ENCODE peak calls at places on chromosome 12, in eight cellular contexts. U, G, W, K, R, B, J and V are unnamed samples.

GRCh38 chr12:118183711-118184110 is 47.8 kb downstream of the PEBP1 start:
- DNase-seq in U (no peak), G (no peak), W (peak), K (peak), R (no peak), B (no peak), J (no peak), V (peak)

GRCh38 chr12:71441836-71442566 is 2.4 kb downstream of the LGR5 start:
- DNase-seq in U (no peak), G (no peak), W (no peak), K (no peak), R (no peak), B (no peak), J (no peak), V (no peak)

GRCh38 chr12:67154876-67155275 is 114.3 kb upstream of the CAND1 start:
- DNase-seq in U (no peak), G (no peak), W (no peak), K (no peak), R (no peak), B (no peak), J (no peak), V (no peak)

GRCh38 chr12:43806737-43807072 is 588 bp upstream of the TWF1 start:
- DNase-seq in U (peak), G (no peak), W (no peak), K (no peak), R (no peak), B (no peak), J (no peak), V (no peak)

GRCh38 chr12:11991604-11992003 is 79.1 kb upstream of the BCL2L14 start:
- DNase-seq in U (peak), G (no peak), W (no peak), K (no peak), R (no peak), B (no peak), J (no peak), V (peak)

GRCh38 chr12:13203028-13203922 is 6.7 kb downstream of the EMP1 start:
- DNase-seq in U (peak), G (peak), W (no peak), K (no peak), R (no peak), B (no peak), J (peak), V (no peak)

GRCh38 chr12:40012709-40013108 is 93.2 kb downstream of the SLC2A13 start:
- DNase-seq in U (no peak), G (no peak), W (no peak), K (no peak), R (no peak), B (no peak), J (no peak), V (no peak)

GRCh38 chr12:63151898-63152700 is 1.1 kb upstream of the AVPR1A start:
- DNase-seq in U (peak), G (no peak), W (peak), K (peak), R (peak), B (peak), J (peak), V (peak)

GRCh38 chr12:130526813-130527212 is 189.1 kb downstream of the PIWIL1 start:
- DNase-seq in U (no peak), G (no peak), W (peak), K (no peak), R (no peak), B (no peak), J (no peak), V (no peak)

GRCh38 chr12:113259499-113259953 is 38.3 kb downstream of the TPCN1 start:
- DNase-seq in U (peak), G (peak), W (no peak), K (no peak), R (no peak), B (no peak), J (peak), V (no peak)